ENCODE peak calls at places on chromosome 22, in seven cellular contexts. T is cardiac fibroblast; P is stimulated activated CD8-positive, alpha-beta memory T cell treated with anti-CD3 and anti-CD28 coated beads, Interleukin-12 subunit alpha, Interleukin-12 subunit beta, amount 100 ng/mL, for 4 hours; B is effector memory CD8-positive, alpha-beta T cell; K is COR-L47; J is CD4-positive, CD25-positive, alpha-beta regulatory T cell; V is GM04504. Q is an unnamed sample.

GRCh38 chr22:23409976-23410375 is 170.1 kb downstream of the IGLL1 start:
- DNase-seq in V (no peak), K (no peak), B (no peak), P (no peak), T (no peak), J (no peak), Q (no peak)

GRCh38 chr22:49925525-49926128 is 7.2 kb downstream of the CRELD2 start:
- DNase-seq in T (no peak), P (peak), V (no peak), J (peak), K (no peak), B (peak), Q (no peak)

GRCh38 chr22:35752172-35752832 is 34.6 kb downstream of the APOL5 start:
- DNase-seq in K (no peak), P (no peak), J (no peak), V (no peak), T (no peak), B (no peak), Q (no peak)

GRCh38 chr22:29216011-29216872 is 10.5 kb downstream of the EMID1 start:
- DNase-seq in B (no peak), K (no peak), P (no peak), V (no peak), J (no peak), T (no peak), Q (no peak)

GRCh38 chr22:46148336-46148735 is 2.0 kb upstream of the PPARA start:
- DNase-seq in V (no peak), B (no peak), T (no peak), J (no peak), P (no peak), K (no peak), Q (no peak)

GRCh38 chr22:49492308-49492707 is 335.4 kb downstream of the BRD1 start:
- DNase-seq in J (no peak), V (no peak), P (no peak), B (no peak), T (no peak), K (no peak), Q (no peak)

GRCh38 chr22:30822216-30823014 is 127.7 kb downstream of the OSBP2 start:
- DNase-seq in J (no peak), B (no peak), T (no peak), V (no peak), K (no peak), P (no peak), Q (no peak)

GRCh38 chr22:17243524-17243923 is 24.3 kb upstream of the ADA2 start:
- DNase-seq in K (no peak), B (no peak), T (no peak), P (no peak), J (peak), V (no peak), Q (no peak)

GRCh38 chr22:31154975-31155374 is 5.0 kb upstream of the RNF185 start:
- DNase-seq in K (no peak), B (no peak), J (no peak), P (no peak), V (no peak), T (no peak), Q (no peak)

GRCh38 chr22:25976346-25976745 is 192.9 kb upstream of the SEZ6L start:
- DNase-seq in V (no peak), B (no peak), P (no peak), K (peak), J (no peak), T (no peak), Q (no peak)

GRCh38 chr22:49992921-49993648 is 19.5 kb downstream of the IL17REL start:
- DNase-seq in J (peak), T (peak), B (peak), K (peak), P (peak), V (no peak), Q (no peak)

GRCh38 chr22:32836286-32836859 is 34.9 kb downstream of the TIMP3 start:
- DNase-seq in V (no peak), J (peak), K (no peak), B (no peak), T (peak), P (no peak), Q (no peak)

GRCh38 chr22:48315415-48316244 is 1512.0 kb downstream of the BRD1 start:
- DNase-seq in B (no peak), K (no peak), V (no peak), P (no peak), T (no peak), J (no peak), Q (no peak)

GRCh38 chr22:22800716-22801115 is 86.9 kb upstream of the IGLL5 start:
- DNase-seq in J (no peak), T (no peak), P (no peak), B (no peak), V (peak), K (no peak), Q (no peak)

GRCh38 chr22:18021431-18021830 is 2.9 kb downstream of the MICAL3 start:
- DNase-seq in V (no peak), B (no peak), P (no peak), J (no peak), T (no peak), K (no peak), Q (no peak)

Q was measured in HS-5.